ENCODE peak calls at places on chromosomes 5 and 9, in six cellular contexts. A is fibroblast of lung; G is lung; V is cardiac fibroblast; W is NCI-H1105 treated with DMSO at 0.1 percent for 48 hours; S is stimulated activated CD4-positive, alpha-beta T cell treated with anti-CD3 and anti-CD28 coated beads, Interleukin-2, amount 100 ng/mL, for 24 hours. P is an unnamed sample.

GRCh38 chr5:123359454-123359853 is 63.7 kb downstream of the CEP120 start:
- DNase-seq in A (no peak), S (no peak), G (no peak), V (no peak), W (no peak), P (no peak)

GRCh38 chr5:171845857-171846785 is 60.5 kb downstream of the SMIM23 start:
- DNase-seq in G (no peak), V (peak; percentile 57), A (peak; percentile 55), S (no peak), W (no peak), P (no peak)

GRCh38 chr9:134175291-134175807 is 11.0 kb upstream of the RNU6ATAC start:
- DNase-seq in G (no peak), S (no peak), W (no peak), A (no peak), V (no peak), P (no peak)

GRCh38 chr5:6573651-6574101 is 59.2 kb downstream of the NSUN2 start:
- DNase-seq in S (no peak), V (no peak), A (no peak), G (peak; percentile 25), W (peak; percentile 3), P (no peak)

GRCh38 chr5:10663531-10664183 is 97.4 kb downstream of the DAP start:
- DNase-seq in W (peak; percentile 3), A (peak; percentile 41), V (peak; percentile 29), S (no peak), G (no peak), P (peak; percentile 48)

GRCh38 chr5:132655821-132656773 is 1.9 kb upstream of the IL13 start:
- DNase-seq in W (no peak), S (peak; percentile 46), A (peak; percentile 19), V (peak; percentile 8), G (no peak), P (peak; percentile 27)

GRCh38 chr9:86246752-86247161 is 12.7 kb downstream of the C9orf153 start:
- DNase-seq in A (peak; percentile 14), V (peak; percentile 53), S (no peak), G (no peak), W (no peak), P (no peak)

GRCh38 chr5:95863383-95863757 is 40.8 kb upstream of the GLRX start:
- DNase-seq in V (peak; percentile 93), A (peak; percentile 90), G (peak; percentile 48), W (no peak), S (peak; percentile 1), P (no peak)

P was measured in stomach.